ENCODE peak calls at places on chromosomes 2 and 18, in four cellular contexts. U is neural progenitor cell, A is IMR-90, H is globus pallidus. Z is an unnamed sample.

GRCh38 chr2:36549063-36549662 is 48.8 kb downstream of the FEZ2 start:
- DNase-seq in U (no peak), A (peak), H (no peak), Z (peak)

GRCh38 chr2:223306371-223306770 is 254.4 kb downstream of the KCNE4 start:
- DNase-seq in U (peak), A (peak), H (no peak), Z (peak)

GRCh38 chr2:105406221-105406620 is 7.4 kb upstream of the FHL2 start:
- DNase-seq in U (no peak), A (peak), H (no peak), Z (peak)

GRCh38 chr18:58195278-58195721 is 151.3 kb downstream of the NEDD4L start:
- DNase-seq in U (peak), A (no peak), H (no peak), Z (peak)

GRCh38 chr2:99635710-99636431 is 146.1 kb upstream of the REV1 start:
- DNase-seq in U (no peak), A (no peak), H (no peak), Z (no peak)

GRCh38 chr18:14577971-14578370 is 34.6 kb upstream of the POTEC start:
- DNase-seq in U (no peak), A (no peak), H (no peak), Z (no peak)

GRCh38 chr2:233426619-233427342 is 72.5 kb downstream of the DGKD start:
- DNase-seq in U (no peak), A (peak), H (no peak), Z (peak)

GRCh38 chr2:54773838-54774237 is 50.4 kb downstream of the EML6 start:
- DNase-seq in U (peak), A (no peak), H (no peak), Z (peak)

GRCh38 chr2:72886505-72887031 is 640 bp upstream of the SPR start:
- DNase-seq in U (no peak), A (no peak), H (no peak), Z (no peak)

GRCh38 chr2:25398534-25398933 is 56.8 kb upstream of the DNMT3A start:
- DNase-seq in U (no peak), A (no peak), H (no peak), Z (no peak)

GRCh38 chr18:44922968-44923367 is 242.3 kb downstream of the SETBP1 start:
- DNase-seq in U (no peak), A (no peak), H (no peak), Z (no peak)

GRCh38 chr2:216777637-216778273 is 82.1 kb downstream of the TNP1 start:
- DNase-seq in U (peak), A (peak), H (peak), Z (peak)

GRCh38 chr2:66170681-66171234 is 264.2 kb upstream of the MEIS1 start:
- DNase-seq in U (no peak), A (peak), H (no peak), Z (no peak)

GRCh38 chr18:32771169-32771751 is 1.6 kb downstream of the KLHL14 start:
- DNase-seq in U (peak), A (no peak), H (no peak), Z (no peak)